ENCODE peak calls at places on chromosomes 16 and 17, in seven cellular contexts. One of them, this sample, is unnamed.

GRCh38 chr16:81806696-81807095 is 27.6 kb downstream of the PLCG2 start:
- DNase-seq in C1 segment of cervical spinal cord: no peak
- DNase-seq in ureter: no peak
- DNase-seq in EH: no peak
- DNase-seq in GM10248: no peak
- DNase-seq in fibroblast of the conjunctiva: no peak
- DNase-seq in nephron progenitor cell: no peak
- DNase-seq in this sample: no peak

GRCh38 chr17:27379863-27380533 is 76.2 kb upstream of the KSR1 start:
- DNase-seq in C1 segment of cervical spinal cord: no peak
- DNase-seq in fibroblast of the conjunctiva: no peak
- DNase-seq in EH: peak
- DNase-seq in GM10248: no peak
- DNase-seq in ureter: peak
- DNase-seq in nephron progenitor cell: no peak
- DNase-seq in this sample: no peak

GRCh38 chr17:66420961-66421371 is 118.6 kb downstream of the PRKCA start:
- DNase-seq in GM10248: peak
- DNase-seq in EH: peak
- DNase-seq in C1 segment of cervical spinal cord: no peak
- DNase-seq in nephron progenitor cell: no peak
- DNase-seq in ureter: no peak
- DNase-seq in fibroblast of the conjunctiva: no peak
- DNase-seq in this sample: no peak

GRCh38 chr17:82385559-82386255 is 14.1 kb downstream of the UTS2R start:
- DNase-seq in nephron progenitor cell: peak
- DNase-seq in ureter: no peak
- DNase-seq in fibroblast of the conjunctiva: no peak
- DNase-seq in EH: no peak
- DNase-seq in GM10248: no peak
- DNase-seq in C1 segment of cervical spinal cord: no peak
- DNase-seq in this sample: no peak

GRCh38 chr16:75774197-75774596 is 47.9 kb upstream of the CPHXL start:
- DNase-seq in EH: no peak
- DNase-seq in fibroblast of the conjunctiva: no peak
- DNase-seq in C1 segment of cervical spinal cord: no peak
- DNase-seq in GM10248: no peak
- DNase-seq in nephron progenitor cell: no peak
- DNase-seq in ureter: no peak
- DNase-seq in this sample: no peak

GRCh38 chr17:45631941-45632340 is 141.4 kb upstream of the PLEKHM1 start:
- DNase-seq in ureter: no peak
- DNase-seq in EH: no peak
- DNase-seq in C1 segment of cervical spinal cord: no peak
- DNase-seq in fibroblast of the conjunctiva: no peak
- DNase-seq in GM10248: no peak
- DNase-seq in nephron progenitor cell: no peak
- DNase-seq in this sample: no peak

GRCh38 chr16:31188450-31189411 is 8.8 kb downstream of the FUS start:
- DNase-seq in C1 segment of cervical spinal cord: no peak
- DNase-seq in fibroblast of the conjunctiva: no peak
- DNase-seq in nephron progenitor cell: no peak
- DNase-seq in ureter: no peak
- DNase-seq in EH: no peak
- DNase-seq in GM10248: no peak
- DNase-seq in this sample: no peak

GRCh38 chr17:79716183-79716797 is 14.5 kb upstream of the ENPP7 start:
- DNase-seq in EH: no peak
- DNase-seq in nephron progenitor cell: no peak
- DNase-seq in GM10248: no peak
- DNase-seq in C1 segment of cervical spinal cord: no peak
- DNase-seq in fibroblast of the conjunctiva: no peak
- DNase-seq in ureter: no peak
- DNase-seq in this sample: no peak

GRCh38 chr17:82900741-82901140 is 60.9 kb upstream of the ZNF750 start:
- DNase-seq in fibroblast of the conjunctiva: no peak
- DNase-seq in nephron progenitor cell: no peak
- DNase-seq in GM10248: no peak
- DNase-seq in EH: peak
- DNase-seq in ureter: no peak
- DNase-seq in C1 segment of cervical spinal cord: no peak
- DNase-seq in this sample: no peak

GRCh38 chr16:6682142-6682811 is 650.4 kb upstream of the RBFOX1 start:
- DNase-seq in GM10248: no peak
- DNase-seq in C1 segment of cervical spinal cord: no peak
- DNase-seq in ureter: no peak
- DNase-seq in EH: no peak
- DNase-seq in fibroblast of the conjunctiva: no peak
- DNase-seq in nephron progenitor cell: peak
- DNase-seq in this sample: no peak

GRCh38 chr16:89349947-89350633 is 132.6 kb downstream of the ZNF778 start:
- DNase-seq in nephron progenitor cell: no peak
- DNase-seq in fibroblast of the conjunctiva: no peak
- DNase-seq in EH: no peak
- DNase-seq in C1 segment of cervical spinal cord: no peak
- DNase-seq in GM10248: no peak
- DNase-seq in ureter: no peak
- DNase-seq in this sample: no peak

GRCh38 chr16:61654962-61655361 is 381.3 kb downstream of the CDH8 start:
- DNase-seq in C1 segment of cervical spinal cord: no peak
- DNase-seq in fibroblast of the conjunctiva: no peak
- DNase-seq in GM10248: no peak
- DNase-seq in nephron progenitor cell: no peak
- DNase-seq in ureter: no peak
- DNase-seq in EH: no peak
- DNase-seq in this sample: no peak

GRCh38 chr17:35578929-35579448 is 618 bp upstream of the PEX12 start:
- DNase-seq in C1 segment of cervical spinal cord: no peak
- DNase-seq in nephron progenitor cell: no peak
- DNase-seq in ureter: no peak
- DNase-seq in fibroblast of the conjunctiva: no peak
- DNase-seq in GM10248: peak
- DNase-seq in EH: no peak
- DNase-seq in this sample: no peak

GRCh38 chr17:79461041-79461440 is 149.8 kb downstream of the RBFOX3 start:
- DNase-seq in GM10248: no peak
- DNase-seq in fibroblast of the conjunctiva: no peak
- DNase-seq in nephron progenitor cell: no peak
- DNase-seq in ureter: no peak
- DNase-seq in C1 segment of cervical spinal cord: no peak
- DNase-seq in EH: peak
- DNase-seq in this sample: no peak

GRCh38 chr16:68607443-68607842 is 37.7 kb upstream of the CDH3 start:
- DNase-seq in EH: no peak
- DNase-seq in GM10248: no peak
- DNase-seq in nephron progenitor cell: no peak
- DNase-seq in ureter: no peak
- DNase-seq in C1 segment of cervical spinal cord: no peak
- DNase-seq in fibroblast of the conjunctiva: no peak
- DNase-seq in this sample: no peak

GRCh38 chr17:64736804-64737492 is 74.8 kb upstream of the SMURF2 start:
- DNase-seq in GM10248: no peak
- DNase-seq in C1 segment of cervical spinal cord: no peak
- DNase-seq in EH: peak
- DNase-seq in ureter: peak
- DNase-seq in fibroblast of the conjunctiva: no peak
- DNase-seq in nephron progenitor cell: no peak
- DNase-seq in this sample: no peak

GRCh38 chr16:4694664-4695451 is 1.5 kb downstream of the NUDT16L1 start:
- DNase-seq in nephron progenitor cell: no peak
- DNase-seq in ureter: peak
- DNase-seq in EH: peak
- DNase-seq in C1 segment of cervical spinal cord: no peak
- DNase-seq in fibroblast of the conjunctiva: no peak
- DNase-seq in GM10248: no peak
- DNase-seq in this sample: no peak

GRCh38 chr17:37360632-37361031 is 15.2 kb upstream of the C17orf78 start:
- DNase-seq in C1 segment of cervical spinal cord: no peak
- DNase-seq in GM10248: no peak
- DNase-seq in EH: no peak
- DNase-seq in nephron progenitor cell: no peak
- DNase-seq in fibroblast of the conjunctiva: no peak
- DNase-seq in ureter: no peak
- DNase-seq in this sample: no peak

GRCh38 chr17:61000911-61001310 is 323.3 kb downstream of the BCAS3 start:
- DNase-seq in nephron progenitor cell: no peak
- DNase-seq in GM10248: no peak
- DNase-seq in EH: peak
- DNase-seq in ureter: no peak
- DNase-seq in fibroblast of the conjunctiva: peak
- DNase-seq in C1 segment of cervical spinal cord: no peak
- DNase-seq in this sample: no peak

GRCh38 chr17:71402661-71403141 is 718.1 kb upstream of the SOX9 start:
- DNase-seq in EH: no peak
- DNase-seq in GM10248: no peak
- DNase-seq in fibroblast of the conjunctiva: no peak
- DNase-seq in nephron progenitor cell: no peak
- DNase-seq in ureter: no peak
- DNase-seq in C1 segment of cervical spinal cord: no peak
- DNase-seq in this sample: no peak

GRCh38 chr17:79749156-79749815 is 18.5 kb downstream of the ENPP7 start:
- DNase-seq in nephron progenitor cell: no peak
- DNase-seq in C1 segment of cervical spinal cord: no peak
- DNase-seq in ureter: no peak
- DNase-seq in fibroblast of the conjunctiva: peak
- DNase-seq in GM10248: no peak
- DNase-seq in EH: peak
- DNase-seq in this sample: peak

GRCh38 chr16:58299757-58300349 is 5.0 kb upstream of the PRSS54 start:
- DNase-seq in nephron progenitor cell: peak
- DNase-seq in EH: peak
- DNase-seq in C1 segment of cervical spinal cord: no peak
- DNase-seq in ureter: no peak
- DNase-seq in fibroblast of the conjunctiva: no peak
- DNase-seq in GM10248: no peak
- DNase-seq in this sample: no peak

GRCh38 chr17:3282901-3283300 is 15.3 kb downstream of the OR3A1 start:
- DNase-seq in fibroblast of the conjunctiva: no peak
- DNase-seq in C1 segment of cervical spinal cord: no peak
- DNase-seq in ureter: no peak
- DNase-seq in nephron progenitor cell: no peak
- DNase-seq in EH: no peak
- DNase-seq in GM10248: no peak
- DNase-seq in this sample: no peak

GRCh38 chr17:64186171-64187092 is 56.5 kb upstream of the ERN1 start:
- DNase-seq in fibroblast of the conjunctiva: no peak
- DNase-seq in EH: no peak
- DNase-seq in C1 segment of cervical spinal cord: no peak
- DNase-seq in GM10248: no peak
- DNase-seq in ureter: no peak
- DNase-seq in nephron progenitor cell: no peak
- DNase-seq in this sample: no peak

GRCh38 chr17:413016-413350 is 60.4 kb upstream of the RPH3AL start:
- DNase-seq in EH: no peak
- DNase-seq in GM10248: no peak
- DNase-seq in fibroblast of the conjunctiva: no peak
- DNase-seq in ureter: no peak
- DNase-seq in C1 segment of cervical spinal cord: no peak
- DNase-seq in nephron progenitor cell: no peak
- DNase-seq in this sample: no peak

GRCh38 chr17:69672924-69673323 is 258.4 kb downstream of the MAP2K6 start:
- DNase-seq in EH: peak
- DNase-seq in fibroblast of the conjunctiva: peak
- DNase-seq in nephron progenitor cell: no peak
- DNase-seq in GM10248: no peak
- DNase-seq in C1 segment of cervical spinal cord: no peak
- DNase-seq in ureter: no peak
- DNase-seq in this sample: no peak

GRCh38 chr16:66801320-66802105 is at the start of gene TERB1:
- DNase-seq in C1 segment of cervical spinal cord: no peak
- DNase-seq in GM10248: peak
- DNase-seq in ureter: no peak
- DNase-seq in fibroblast of the conjunctiva: no peak
- DNase-seq in nephron progenitor cell: no peak
- DNase-seq in EH: no peak
- DNase-seq in this sample: no peak

GRCh38 chr16:80158766-80159165 is 382.0 kb upstream of the DYNLRB2 start:
- DNase-seq in GM10248: no peak
- DNase-seq in EH: peak
- DNase-seq in fibroblast of the conjunctiva: no peak
- DNase-seq in nephron progenitor cell: no peak
- DNase-seq in C1 segment of cervical spinal cord: no peak
- DNase-seq in ureter: no peak
- DNase-seq in this sample: no peak

GRCh38 chr17:50559674-50560184 is 786 bp upstream of the CACNA1G start:
- DNase-seq in nephron progenitor cell: peak
- DNase-seq in fibroblast of the conjunctiva: no peak
- DNase-seq in C1 segment of cervical spinal cord: no peak
- DNase-seq in ureter: no peak
- DNase-seq in GM10248: peak
- DNase-seq in EH: peak
- DNase-seq in this sample: no peak

GRCh38 chr17:68195667-68196393 is 52.0 kb upstream of the AMZ2 start:
- DNase-seq in EH: no peak
- DNase-seq in GM10248: no peak
- DNase-seq in C1 segment of cervical spinal cord: no peak
- DNase-seq in nephron progenitor cell: peak
- DNase-seq in fibroblast of the conjunctiva: no peak
- DNase-seq in ureter: no peak
- DNase-seq in this sample: no peak

GRCh38 chr16:23650674-23651073 is 9.4 kb downstream of the DCTN5 start:
- DNase-seq in EH: peak
- DNase-seq in nephron progenitor cell: no peak
- DNase-seq in fibroblast of the conjunctiva: no peak
- DNase-seq in ureter: no peak
- DNase-seq in GM10248: no peak
- DNase-seq in C1 segment of cervical spinal cord: no peak
- DNase-seq in this sample: no peak

GRCh38 chr16:87344931-87345631 is 27.9 kb upstream of the C16orf95 start:
- DNase-seq in C1 segment of cervical spinal cord: no peak
- DNase-seq in fibroblast of the conjunctiva: no peak
- DNase-seq in EH: no peak
- DNase-seq in GM10248: no peak
- DNase-seq in nephron progenitor cell: no peak
- DNase-seq in ureter: no peak
- DNase-seq in this sample: no peak

GRCh38 chr16:89143201-89143741 is 28.3 kb upstream of the CDH15 start:
- DNase-seq in GM10248: no peak
- DNase-seq in EH: no peak
- DNase-seq in ureter: no peak
- DNase-seq in nephron progenitor cell: no peak
- DNase-seq in fibroblast of the conjunctiva: no peak
- DNase-seq in C1 segment of cervical spinal cord: no peak
- DNase-seq in this sample: no peak

GRCh38 chr17:13498184-13498583 is 103.5 kb downstream of the HS3ST3A1 start:
- DNase-seq in EH: no peak
- DNase-seq in fibroblast of the conjunctiva: no peak
- DNase-seq in C1 segment of cervical spinal cord: no peak
- DNase-seq in ureter: no peak
- DNase-seq in GM10248: no peak
- DNase-seq in nephron progenitor cell: no peak
- DNase-seq in this sample: no peak

GRCh38 chr17:67157732-67158639 is 87.0 kb downstream of the HELZ start:
- DNase-seq in GM10248: peak
- DNase-seq in fibroblast of the conjunctiva: peak
- DNase-seq in nephron progenitor cell: no peak
- DNase-seq in EH: peak
- DNase-seq in C1 segment of cervical spinal cord: no peak
- DNase-seq in ureter: no peak
- DNase-seq in this sample: no peak

This sample was measured in retinal pigment epithelial cell.